ENCODE peak calls at places on chromosomes 11 and 22, in nine cellular contexts. F, S, H, P, Y, M, V, Q and G are unnamed samples.
A peak's percentile ranks its signal among the peaks of the same experiment; 100 is the strongest.

GRCh38 chr11:44914105-44914504 is 36.6 kb downstream of the TP53I11 start:
- DNase-seq in Y (no peak), S (no peak), P (no peak), V (no peak), H (no peak), Q (no peak), F (no peak), M (no peak), G (no peak)

GRCh38 chr11:5992604-5993251 is 5.9 kb upstream of the OR52L1 start:
- DNase-seq in Q (peak; percentile 37), F (no peak), H (no peak), V (no peak), S (no peak), P (no peak), M (peak; percentile 13), Y (peak; percentile 29), G (peak; percentile 35)

GRCh38 chr11:72985645-72986044 is 156.5 kb downstream of the FCHSD2 start:
- DNase-seq in Y (no peak), S (no peak), F (no peak), P (peak; percentile 32), H (no peak), Q (no peak), M (no peak), V (no peak), G (no peak)

GRCh38 chr11:134252539-134253188 is 488 bp downstream of the THYN1 start:
- DNase-seq in V (no peak), M (peak; percentile 42), F (no peak), P (no peak), H (no peak), S (peak; percentile 65), Q (peak; percentile 45), Y (peak; percentile 27), G (no peak)

GRCh38 chr11:11780843-11781242 is 60.9 kb upstream of the USP47 start:
- DNase-seq in P (no peak), H (no peak), Y (no peak), Q (no peak), M (no peak), F (no peak), S (no peak), V (no peak), G (no peak)

GRCh38 chr11:133708547-133709051 is 136.7 kb downstream of the SPATA19 start:
- DNase-seq in Y (no peak), P (no peak), S (no peak), V (no peak), M (no peak), Q (no peak), H (no peak), F (no peak), G (no peak)

GRCh38 chr11:69791266-69791665 is 16.1 kb upstream of the FGF4 start:
- DNase-seq in S (no peak), F (no peak), V (no peak), Y (peak; percentile 15), M (no peak), P (no peak), H (no peak), Q (peak; percentile 31), G (no peak)

GRCh38 chr11:47620836-47621378 is 21.5 kb downstream of the MTCH2 start:
- DNase-seq in F (no peak), M (no peak), S (no peak), Y (no peak), V (no peak), Q (no peak), P (no peak), H (no peak), G (no peak)

GRCh38 chr11:128686045-128686741 is 7.7 kb upstream of the FLI1 start:
- DNase-seq in P (no peak), S (no peak), Y (no peak), Q (no peak), F (no peak), M (no peak), H (peak; percentile 44), V (no peak), G (no peak)

GRCh38 chr22:28904211-28904808 is 20.9 kb downstream of the ZNRF3 start:
- DNase-seq in H (no peak), F (no peak), S (peak; percentile 12), Q (peak; percentile 24), V (no peak), M (no peak), Y (no peak), P (no peak), G (peak; percentile 22)

GRCh38 chr11:59197990-59198389 is 14.7 kb downstream of the MPEG1 start:
- DNase-seq in M (peak; percentile 13), Q (peak; percentile 78), Y (no peak), H (peak; percentile 83), P (peak; percentile 77), F (no peak), S (peak; percentile 98), V (peak; percentile 84), G (peak; percentile 89)

GRCh38 chr11:116397556-116398167 is 375.1 kb downstream of the BUD13 start:
- DNase-seq in F (no peak), Q (no peak), P (no peak), Y (no peak), S (no peak), M (no peak), H (no peak), V (no peak), G (no peak)

GRCh38 chr11:125128450-125128849 is 17.0 kb upstream of the TMEM218 start:
- DNase-seq in M (no peak), F (no peak), Y (no peak), S (no peak), P (no peak), V (no peak), Q (no peak), H (no peak), G (no peak)

GRCh38 chr22:20412474-20413216 is 18.7 kb downstream of the ZNF74 start:
- DNase-seq in V (no peak), Y (no peak), H (no peak), Q (no peak), F (no peak), P (no peak), M (no peak), S (peak; percentile 37), G (no peak)

GRCh38 chr11:122954455-122954854 is 27.2 kb downstream of the BSX start:
- DNase-seq in Q (no peak), H (no peak), F (no peak), Y (no peak), V (no peak), M (no peak), S (no peak), P (no peak), G (no peak)

DNA sequence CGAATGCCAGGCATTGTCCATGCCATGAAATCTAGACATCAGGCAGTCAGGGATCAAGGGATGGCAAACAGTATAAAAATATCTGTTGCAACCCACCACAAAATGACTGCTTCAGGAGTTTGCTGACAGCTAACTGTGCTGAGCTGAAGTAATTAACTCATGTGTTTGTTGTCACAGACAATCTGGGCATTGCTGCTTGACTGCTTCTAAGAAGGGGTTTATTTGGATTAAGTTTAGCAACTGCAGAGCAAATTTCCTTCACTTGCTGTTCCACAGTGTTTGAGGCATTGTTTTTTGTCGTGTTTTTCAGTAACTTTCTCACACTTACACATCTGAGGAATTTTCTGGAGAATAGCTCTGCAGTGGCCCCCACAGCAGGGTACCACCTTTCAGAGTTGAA is 30.4 kb downstream of the BSX start:
- DNase-seq in F (no peak), M (no peak), P (no peak), Y (no peak), Q (no peak), S (no peak), V (no peak), H (no peak), G (no peak)
- H3K27ac ChIP-seq in F (no peak overlapping the region), M (no peak overlapping the region), P (no peak overlapping the region), Y (no peak overlapping the region), Q (no peak overlapping the region), S (no peak overlapping the region), V (no peak overlapping the region), H (no peak overlapping the region), G (no peak overlapping the region)

DNA sequence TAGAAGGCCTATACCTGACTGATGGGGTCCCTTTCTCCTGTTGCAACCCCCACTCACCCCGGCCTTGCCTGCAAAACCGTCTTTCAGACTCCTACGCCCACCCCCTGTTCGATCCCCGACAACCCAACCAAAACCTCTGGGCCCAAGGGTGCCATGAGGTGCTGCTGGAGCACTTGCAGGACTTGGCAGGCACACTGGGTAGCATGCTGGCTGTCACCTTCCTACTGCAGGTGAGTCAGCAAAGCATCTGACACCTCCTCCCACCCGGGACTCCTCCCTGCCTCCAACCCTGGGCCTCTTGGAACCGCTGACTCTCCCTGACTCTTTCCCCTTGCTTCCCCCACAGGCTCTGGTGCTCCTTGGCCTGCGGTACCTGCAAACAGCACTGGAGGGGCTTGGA is 1.2 kb downstream of the ROM1 start:
- DNase-seq in Q (peak; percentile 77), S (no peak), V (no peak), P (peak; percentile 65), M (no peak), H (no peak), F (no peak), Y (no peak), G (no peak)
- H3K27ac ChIP-seq in Q (peak overlapping the region; percentile 97), S (no peak overlapping the region), V (peak overlapping the region; percentile 98), P (no peak overlapping the region), M (peak overlapping the region; percentile 76), H (no peak overlapping the region), F (peak overlapping the region; percentile 97), Y (peak overlapping the region; percentile 98), G (peak overlapping the region; percentile 50)

GRCh38 chr11:57560146-57560545 is 7.3 kb downstream of the UBE2L6 start:
- DNase-seq in H (no peak), M (no peak), F (no peak), V (no peak), Q (no peak), P (peak; percentile 26), Y (no peak), S (no peak), G (no peak)

GRCh38 chr11:57555393-57555792 is 12.1 kb downstream of the UBE2L6 start:
- DNase-seq in H (no peak), P (no peak), Y (no peak), M (no peak), Q (no peak), V (no peak), F (no peak), S (no peak), G (no peak)

GRCh38 chr11:57552479-57552878 is 15.0 kb downstream of the UBE2L6 start:
- DNase-seq in F (no peak), S (no peak), Q (no peak), Y (no peak), P (no peak), M (no peak), V (no peak), H (no peak), G (no peak)

GRCh38 chr11:57551941-57552340 is 14.5 kb downstream of the SMTNL1 start:
- DNase-seq in P (peak; percentile 78), Q (no peak), H (no peak), V (no peak), M (no peak), Y (no peak), S (no peak), F (no peak), G (no peak)

DNA sequence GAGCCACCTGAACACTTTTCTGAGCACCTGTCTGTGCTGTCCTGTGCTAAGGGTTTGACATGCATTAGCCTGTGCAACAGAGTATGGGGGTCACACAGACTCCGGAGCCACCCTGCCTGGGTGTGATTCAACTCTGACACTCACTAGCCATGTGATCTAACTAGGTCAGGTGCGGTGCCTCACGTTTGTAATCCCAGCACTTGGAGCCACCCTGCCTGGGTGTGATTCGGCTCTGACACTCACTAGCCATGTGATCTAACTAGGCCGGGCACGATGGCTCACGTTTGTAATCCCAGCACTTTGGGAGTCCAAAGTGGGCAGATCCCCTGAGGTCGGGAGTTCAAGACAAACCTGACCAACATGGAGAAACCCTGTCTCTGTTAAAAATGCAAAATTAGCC is 11.4 kb downstream of the UBE2L6 start:
- DNase-seq in M (no peak), V (no peak), P (no peak), Q (no peak), Y (no peak), S (no peak), F (no peak), H (no peak), G (no peak)
- H3K27ac ChIP-seq in M (no peak overlapping the region), V (no peak overlapping the region), P (no peak overlapping the region), Q (no peak overlapping the region), Y (no peak overlapping the region), S (no peak overlapping the region), F (no peak overlapping the region), H (no peak overlapping the region), G (no peak overlapping the region)

GRCh38 chr22:16801571-16801970 is 23.6 kb downstream of the XKR3 start:
- DNase-seq in S (no peak), Q (no peak), P (no peak), V (no peak), M (no peak), F (no peak), Y (no peak), H (no peak), G (no peak)
- H3K27ac ChIP-seq in S (no peak overlapping the region), Q (no peak overlapping the region), P (no peak overlapping the region), V (no peak overlapping the region), M (no peak overlapping the region), F (no peak overlapping the region), Y (no peak overlapping the region), H (no peak overlapping the region), G (no peak overlapping the region)